ENCODE peak calls at places on chromosome 4, in six cellular contexts. F is mucosa of descending colon; C is tibial artery; Y is mesendoderm; S is upper lobe of right lung; U is activated CD4-positive, alpha-beta T cell treated with anti-CD3 and anti-CD28 coated beads for 24 hours. A is an unnamed sample.

GRCh38 chr4:114464873-114465272 is 133.7 kb upstream of the UGT8 start:
- DNase-seq in U (no peak), C (no peak), Y (no peak), F (no peak), S (no peak), A (no peak)

GRCh38 chr4:19850909-19851308 is 400.8 kb upstream of the SLIT2 start:
- DNase-seq in S (no peak), C (no peak), Y (peak), F (no peak), U (no peak), A (peak)

GRCh38 chr4:171565130-171565788 is 247.9 kb upstream of the GALNTL6 start:
- DNase-seq in Y (no peak), U (no peak), F (no peak), C (no peak), S (no peak), A (no peak)

GRCh38 chr4:109072595-109072994 is 229.9 kb downstream of the COL25A1 start:
- DNase-seq in U (no peak), S (no peak), Y (no peak), F (no peak), C (no peak), A (no peak)

GRCh38 chr4:165404080-165404479 is 25.3 kb downstream of the CPE start:
- DNase-seq in C (no peak), U (no peak), Y (no peak), F (no peak), S (no peak), A (no peak)

GRCh38 chr4:128768373-128768996 is 41.0 kb upstream of the JADE1 start:
- DNase-seq in Y (peak), U (no peak), F (no peak), S (no peak), C (no peak), A (no peak)

GRCh38 chr4:7915875-7916242 is 23.8 kb downstream of the AFAP1 start:
- DNase-seq in U (no peak), S (no peak), Y (no peak), C (no peak), F (no peak), A (no peak)

GRCh38 chr4:38491854-38492478 is 172.0 kb upstream of the KLF3 start:
- DNase-seq in U (no peak), S (no peak), Y (no peak), F (no peak), C (no peak), A (no peak)

GRCh38 chr4:173171098-173171497 is 2.5 kb downstream of the GALNT7 start:
- DNase-seq in F (no peak), C (no peak), Y (peak), U (no peak), S (no peak), A (no peak)

GRCh38 chr4:156291317-156291716 is 337.7 kb upstream of the CTSO start:
- DNase-seq in U (no peak), S (no peak), F (no peak), C (no peak), Y (no peak), A (no peak)

GRCh38 chr4:56130609-56131150 is 181.9 kb downstream of the CEP135 start:
- DNase-seq in F (no peak), S (no peak), U (no peak), C (no peak), Y (no peak), A (no peak)

GRCh38 chr4:113982181-113982580 is 2.7 kb upstream of the ARSJ start:
- DNase-seq in Y (no peak), C (no peak), U (no peak), F (no peak), S (no peak), A (no peak)

GRCh38 chr4:135319685-135320084 is 1118.1 kb upstream of the PABPC4L start:
- DNase-seq in U (no peak), F (no peak), Y (peak), S (no peak), C (no peak), A (no peak)

GRCh38 chr4:6270691-6271121 is 1.1 kb downstream of the WFS1 start:
- DNase-seq in C (no peak), S (no peak), Y (no peak), U (no peak), F (peak), A (no peak)

GRCh38 chr4:84324850-84325249 is 174.2 kb downstream of the NKX6-1 start:
- DNase-seq in C (no peak), Y (no peak), F (no peak), U (no peak), S (no peak), A (no peak)

GRCh38 chr4:52889354-52889753 is 27.2 kb downstream of the RASL11B start:
- DNase-seq in Y (no peak), C (no peak), F (no peak), S (no peak), U (no peak), A (no peak)

GRCh38 chr4:119103263-119103662 is 32.4 kb upstream of the MYOZ2 start:
- DNase-seq in F (peak), Y (peak), U (no peak), C (peak), S (no peak), A (no peak)

GRCh38 chr4:152961752-152962117 is 25.6 kb downstream of the FHDC1 start:
- DNase-seq in U (no peak), Y (no peak), S (no peak), C (no peak), F (no peak), A (no peak)

GRCh38 chr4:177251237-177251636 is 58.4 kb upstream of the NEIL3 start:
- DNase-seq in Y (no peak), S (no peak), F (peak), U (no peak), C (no peak), A (no peak)

GRCh38 chr4:40750461-40751258 is 905 bp downstream of the NSUN7 start:
- DNase-seq in Y (peak), C (no peak), F (peak), S (no peak), U (no peak), A (no peak)

GRCh38 chr4:153763404-153763803 is 3.6 kb upstream of the RNF175 start:
- DNase-seq in U (no peak), S (no peak), F (no peak), C (no peak), Y (peak), A (no peak)